ENCODE peak calls at places on chromosomes 5 and 9, in ten cellular contexts. M is IMR-90; K is choroid plexus epithelial cell; Z is mucosa of descending colon; Y is hepatocyte; J is fibroblast of lung; L is CD8-positive, alpha-beta T cell; N is Panc1; A is endodermal cell; V is thoracic aorta. O is an unnamed sample.

GRCh38 chr9:71812385-71812784 is 44.1 kb upstream of the CEMIP2 start:
- DNase-seq in M (peak), K (peak), Z (no peak), Y (no peak), J (peak), L (no peak), N (no peak), A (no peak), V (peak), O (peak)

GRCh38 chr5:168874713-168875380 is 295.7 kb upstream of the PANK3 start:
- DNase-seq in M (peak), K (peak), Z (no peak), Y (peak), J (no peak), L (no peak), N (no peak), A (no peak), V (no peak), O (no peak)

GRCh38 chr5:2840372-2840915 is 89.0 kb upstream of the IRX2 start:
- DNase-seq in M (no peak), K (no peak), Z (no peak), Y (no peak), J (no peak), L (no peak), N (no peak), A (no peak), V (no peak), O (no peak)

GRCh38 chr9:87498046-87498815 is 564 bp downstream of the DAPK1 start:
- DNase-seq in M (no peak), K (peak), Z (no peak), Y (peak), J (peak), L (no peak), N (no peak), A (peak), V (no peak), O (peak)

GRCh38 chr5:131082034-131082550 is 83.0 kb downstream of the HINT1 start:
- DNase-seq in M (no peak), K (no peak), Z (no peak), Y (no peak), J (no peak), L (no peak), N (no peak), A (no peak), V (no peak), O (no peak)

GRCh38 chr5:39092581-39093350 is 18.6 kb upstream of the RICTOR start:
- DNase-seq in M (peak), K (peak), Z (no peak), Y (peak), J (peak), L (no peak), N (no peak), A (no peak), V (no peak), O (peak)

GRCh38 chr5:1552469-1553255 is 28.9 kb upstream of the LPCAT1 start:
- DNase-seq in M (no peak), K (peak), Z (no peak), Y (no peak), J (peak), L (no peak), N (no peak), A (no peak), V (no peak), O (peak)

GRCh38 chr9:84819446-84819845 is 149.9 kb downstream of the NTRK2 start:
- DNase-seq in M (no peak), K (no peak), Z (no peak), Y (no peak), J (no peak), L (no peak), N (no peak), A (peak), V (no peak), O (no peak)

GRCh38 chr5:57776035-57776434 is 293.4 kb upstream of the ACTBL2 start:
- DNase-seq in M (peak), K (no peak), Z (no peak), Y (no peak), J (no peak), L (no peak), N (no peak), A (no peak), V (no peak), O (no peak)

GRCh38 chr9:2017209-2017458 is 2.0 kb downstream of the SMARCA2 start:
- DNase-seq in M (peak), K (peak), Z (no peak), Y (no peak), J (no peak), L (no peak), N (no peak), A (peak), V (peak), O (peak)

GRCh38 chr9:108290839-108291585 is 564.8 kb downstream of the ACTL7B start:
- DNase-seq in M (no peak), K (no peak), Z (no peak), Y (no peak), J (no peak), L (no peak), N (no peak), A (no peak), V (no peak), O (no peak)
- H3K4me3 ChIP-seq in M (no peak), K (no peak), Z (no peak), Y (no peak), J (no peak), L (no peak), N (no peak), A (no peak), V (no peak), O (no peak)

GRCh38 chr9:38068616-38068865 is 486 bp downstream of the SHB start:
- DNase-seq in M (peak), K (peak), Z (peak), Y (peak), J (peak), L (no peak), N (no peak), A (peak), V (no peak), O (peak)
- TF ChIP-seq CTCF in M (peak), K (peak), Z (peak), Y (no peak), J (peak), L (no peak), N (peak), A (no peak), V (peak), O (peak)

DNA sequence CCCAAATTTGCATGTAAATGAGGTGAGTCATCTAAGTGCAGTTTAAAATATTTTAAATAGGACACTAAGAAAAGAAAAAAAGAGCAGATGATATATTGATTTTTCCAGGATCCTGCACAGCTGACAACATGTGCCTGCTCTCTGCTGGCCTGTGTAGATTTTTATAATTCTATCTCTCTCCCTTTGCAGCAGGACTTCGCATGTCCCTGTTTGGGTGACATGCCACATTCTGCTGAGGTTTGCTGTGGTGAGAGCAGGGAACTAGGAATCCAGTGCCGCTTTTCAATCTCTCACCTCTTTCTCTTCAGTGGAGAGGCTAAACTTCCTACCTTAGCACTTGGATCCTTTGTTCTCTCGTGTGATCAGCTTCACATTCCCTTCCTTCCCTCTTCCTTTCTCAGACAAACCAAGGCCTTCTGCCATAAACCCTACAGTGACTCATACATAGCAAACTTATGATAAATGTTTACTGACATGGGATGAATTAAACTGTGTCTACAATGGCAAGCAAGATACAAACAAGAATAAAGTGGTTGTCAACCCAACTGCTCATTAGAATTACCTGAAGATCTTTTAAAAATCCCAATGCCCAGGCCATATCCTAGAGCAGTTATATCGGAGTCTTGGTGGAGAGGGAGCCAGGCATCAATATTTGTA is 198.8 kb upstream of the EFNA5 start:
- DNase-seq in M (peak), K (peak), Z (no peak), Y (peak), J (peak), L (no peak), N (peak), A (peak), V (no peak), O (peak)
- H3K4me3 ChIP-seq in M (no peak), K (no peak), Z (no peak), Y (no peak), J (no peak), L (no peak), N (no peak), A (no peak), V (no peak), O (no peak)

GRCh38 chr9:28946648-28947047 is 1373.4 kb upstream of the C9orf72 start:
- DNase-seq in M (no peak), K (no peak), Z (no peak), Y (no peak), J (no peak), L (no peak), N (no peak), A (no peak), V (no peak), O (no peak)

GRCh38 chr9:28956111-28956880 is 1383.0 kb upstream of the C9orf72 start:
- DNase-seq in M (no peak), K (no peak), Z (peak), Y (no peak), J (no peak), L (no peak), N (no peak), A (no peak), V (no peak), O (no peak)

DNA sequence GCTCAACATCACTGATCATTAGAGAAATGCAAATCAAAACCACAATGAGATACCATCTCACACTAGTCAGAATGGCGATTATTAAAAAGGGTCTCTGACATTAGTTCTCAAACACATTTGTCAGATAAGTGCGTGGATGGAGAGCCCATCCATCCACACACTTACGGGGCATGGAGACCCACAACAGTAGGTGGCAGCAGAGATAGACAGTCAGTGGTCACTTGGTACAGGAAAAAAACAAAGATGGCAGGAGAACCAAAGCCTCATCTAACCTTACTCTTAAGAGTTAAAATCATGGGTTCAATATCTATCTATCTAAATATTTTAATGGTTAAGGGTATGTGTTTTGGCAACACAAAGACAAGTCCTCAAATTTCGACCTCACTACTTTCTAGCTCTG is 1378.7 kb upstream of the C9orf72 start:
- DNase-seq in M (no peak), K (peak), Z (no peak), Y (no peak), J (no peak), L (no peak), N (no peak), A (peak), V (no peak), O (peak)
- TF ChIP-seq CTCF in M (no peak), K (peak), Z (no peak), Y (peak), J (no peak), L (no peak), N (peak), A (peak), V (no peak), O (peak)

GRCh38 chr5:43773032-43773830 is 170.3 kb downstream of the NNT start:
- DNase-seq in M (peak), K (peak), Z (no peak), Y (no peak), J (peak), L (no peak), N (no peak), A (peak), V (no peak), O (peak)
- H3K4me3 ChIP-seq in M (no peak), K (no peak), Z (no peak), Y (no peak), J (no peak), L (no peak), N (no peak), A (no peak), V (no peak), O (no peak)

DNA sequence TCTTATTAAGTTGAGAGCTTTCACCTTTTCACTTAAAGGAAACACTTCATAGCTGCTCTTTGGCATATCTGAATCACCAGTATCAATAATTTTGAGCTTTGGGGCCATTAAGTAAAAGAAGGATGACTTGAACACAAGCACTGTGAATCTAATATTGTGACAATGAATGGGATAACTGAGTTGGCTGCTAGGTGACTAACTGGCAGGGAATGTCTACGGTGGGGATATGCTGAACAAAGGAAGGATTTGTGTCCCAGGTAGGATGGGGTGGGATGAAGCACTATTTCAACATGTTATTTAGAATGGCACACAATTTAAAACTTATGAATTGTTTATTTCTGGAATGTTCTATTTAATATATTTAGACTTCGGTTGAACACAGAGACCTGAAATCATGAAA is 123.6 kb downstream of the TEX10 start:
- DNase-seq in M (no peak), K (no peak), Z (no peak), Y (no peak), J (no peak), L (no peak), N (no peak), A (no peak), V (no peak), O (no peak)
- TF ChIP-seq CTCF in M (no peak), K (no peak), Z (no peak), Y (no peak), J (no peak), L (no peak), N (no peak), A (no peak), V (no peak), O (no peak)